ENCODE peak calls at places on chromosomes 12 and 14, in five cellular contexts. I is PC-3, G is MM.1S, Q is SK-N-SH, K is GM23248. H is an unnamed sample. For H3K9me2, the result is how much of the 10 kb centered on the place peaks cover.

GRCh38 chr12:64232201-64232600 is 10.1 kb upstream of the KICS2 start:
- DNase-seq in I (no peak), G (no peak), Q (no peak), K (no peak), H (no peak)

GRCh38 chr12:131038961-131039360 is 85.3 kb downstream of the ADGRD1 start:
- DNase-seq in I (no peak), G (no peak), Q (no peak), K (no peak), H (no peak)

GRCh38 chr12:93130371-93131049 is 201.4 kb upstream of the EEA1 start:
- DNase-seq in I (no peak), G (peak), Q (no peak), K (no peak), H (no peak)

GRCh38 chr12:6667559-6668210 is 4.8 kb upstream of the ING4 start:
- DNase-seq in I (peak), G (no peak), Q (no peak), K (peak), H (no peak)

GRCh38 chr12:126385785-126386184 is 1320.5 kb downstream of the AACS start:
- DNase-seq in I (peak), G (no peak), Q (no peak), K (peak), H (peak)

GRCh38 chr12:124481772-124482566 is 85.4 kb downstream of the NCOR2 start:
- DNase-seq in I (no peak), G (no peak), Q (no peak), K (no peak), H (no peak)

GRCh38 chr12:71335668-71336257 is 103.8 kb upstream of the LGR5 start:
- DNase-seq in I (peak), G (no peak), Q (no peak), K (no peak), H (no peak)

GRCh38 chr12:31876568-31877424 is 82.4 kb upstream of the RESF1 start:
- DNase-seq in I (no peak), G (no peak), Q (no peak), K (no peak), H (no peak)

GRCh38 chr12:45670339-45671065 is 59.0 kb upstream of the ARID2 start:
- DNase-seq in I (no peak), G (peak), Q (no peak), K (peak), H (no peak)

GRCh38 chr12:27185234-27186045 is 58.6 kb upstream of the STK38L start:
- DNase-seq in I (peak), G (peak), Q (no peak), K (peak), H (peak)

GRCh38 chr12:75315518-75315917 is 14.6 kb downstream of the CAPS2 start:
- DNase-seq in I (peak), G (no peak), Q (no peak), K (peak), H (no peak)

GRCh38 chr14:24264298-24264697 is 1.3 kb upstream of the TGM1 start:
- DNase-seq in I (no peak), G (no peak), Q (no peak), K (no peak), H (no peak)

GRCh38 chr14:75636100-75636692 is 24.5 kb downstream of the ERG28 start:
- DNase-seq in I (no peak), G (no peak), Q (peak), K (peak), H (peak)

GRCh38 chr14:32826404-32827082 is 112.1 kb upstream of the NPAS3 start:
- DNase-seq in I (peak), G (no peak), Q (peak), K (peak), H (no peak)

GRCh38 chr12:79566452-79566851 is 124.3 kb downstream of the PAWR start:
- DNase-seq in I (peak), G (no peak), Q (no peak), K (no peak), H (no peak)

DNA sequence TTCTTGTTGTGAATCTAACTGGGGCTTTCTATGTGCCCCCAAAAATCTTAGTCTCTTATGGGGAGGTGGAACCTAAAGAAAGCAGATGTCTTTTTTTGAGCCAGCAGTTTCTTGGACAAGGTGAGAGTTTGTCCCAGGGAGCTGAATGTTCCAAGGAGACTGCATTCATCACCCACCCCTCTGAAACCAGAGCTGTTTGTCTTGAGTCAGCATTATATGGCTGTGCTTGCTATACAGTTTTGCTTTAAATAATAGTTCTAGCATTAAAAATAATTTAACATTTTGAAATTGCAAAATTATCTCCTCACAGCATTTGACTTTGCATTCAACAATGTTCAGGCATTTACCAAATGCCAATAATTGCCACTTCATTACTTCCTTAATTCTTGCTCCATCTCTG is 813.3 kb downstream of the BCL11B start:
- DNase-seq in I (no peak), G (no peak), Q (no peak), K (no peak), H (no peak)
- H3K9me2 ChIP-seq in I (under half), G (under half), Q (under half), K (under half), H (under half)

GRCh38 chr14:38548091-38548490 is 292.2 kb upstream of the CLEC14A start:
- DNase-seq in I (no peak), G (no peak), Q (no peak), K (peak), H (no peak)

GRCh38 chr14:38549549-38549948 is 293.7 kb upstream of the CLEC14A start:
- DNase-seq in I (no peak), G (no peak), Q (no peak), K (no peak), H (no peak)

GRCh38 chr14:38546932-38547551 is 291.1 kb upstream of the CLEC14A start:
- DNase-seq in I (no peak), G (no peak), Q (no peak), K (no peak), H (no peak)

GRCh38 chr14:38544766-38545165 is 288.9 kb upstream of the CLEC14A start:
- DNase-seq in I (no peak), G (no peak), Q (no peak), K (no peak), H (no peak)
- H3K4me2 ChIP-seq in I (no peak), G (no peak), Q (no peak), K (no peak), H (no peak)

GRCh38 chr14:64732536-64733120 is 28.4 kb downstream of the PLEKHG3 start:
- DNase-seq in I (no peak), G (no peak), Q (no peak), K (no peak), H (no peak)
- H3K9me2 ChIP-seq in I (under half), G (under half), Q (under half), K (under half), H (under half)

GRCh38 chr14:22839159-22839779 is 2.9 kb downstream of the MMP14 start:
- DNase-seq in I (no peak), G (no peak), Q (no peak), K (peak), H (no peak)
- H3K4me2 ChIP-seq in I (peak), G (no peak), Q (peak), K (peak), H (no peak)

GRCh38 chr14:41642402-41643195 is 35.9 kb downstream of the LRFN5 start:
- DNase-seq in I (no peak), G (no peak), Q (no peak), K (no peak), H (no peak)

GRCh38 chr14:41641690-41642089 is 35.0 kb downstream of the LRFN5 start:
- DNase-seq in I (no peak), G (no peak), Q (no peak), K (no peak), H (no peak)

DNA sequence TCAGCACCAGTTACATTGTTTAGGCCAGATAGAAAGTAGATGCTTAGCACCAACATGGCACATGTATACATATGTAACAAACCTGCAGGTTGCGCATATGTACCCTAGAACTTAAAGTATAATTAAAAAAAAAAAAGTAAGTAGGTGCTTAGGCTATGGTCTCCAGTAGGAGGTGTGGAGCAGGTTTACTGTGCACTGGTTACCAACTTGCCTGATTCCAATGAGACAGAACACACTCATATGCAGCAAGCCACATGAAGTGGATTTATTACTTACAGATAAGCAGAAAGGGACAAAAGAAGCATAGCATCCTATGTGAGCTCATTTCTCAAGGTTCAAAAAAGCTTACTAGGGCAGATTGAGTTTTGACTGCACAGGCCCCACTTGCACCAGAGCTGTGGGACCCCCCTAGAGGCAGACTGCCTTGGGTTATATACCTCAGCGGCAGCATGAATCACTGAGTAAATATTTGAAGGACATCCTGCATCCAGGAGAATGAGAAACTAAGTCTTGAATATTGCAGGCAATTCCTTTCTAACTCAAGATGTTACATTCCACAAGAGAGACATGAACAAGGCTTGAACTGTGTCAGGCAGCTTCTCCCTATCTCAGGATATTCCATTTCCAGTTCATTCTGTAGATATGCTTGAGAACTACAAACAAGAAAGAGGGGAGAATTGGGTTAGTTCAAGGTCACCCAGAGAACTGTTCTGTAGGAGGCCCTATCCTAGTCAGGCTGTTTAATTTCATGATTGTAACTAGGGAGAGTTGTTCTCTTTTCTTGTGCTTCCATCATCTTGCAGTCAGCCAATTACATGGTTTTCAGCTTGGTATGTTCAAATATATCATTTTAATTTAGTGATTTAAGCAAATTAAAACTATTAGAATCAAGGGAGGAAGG is 30.1 kb downstream of the LRFN5 start:
- DNase-seq in I (peak), G (no peak), Q (no peak), K (peak), H (no peak)
- H3K9me2 ChIP-seq in I (under half), G (under half), Q (under half), K (under half), H (under half)